ENCODE peak calls at places on chromosomes 2 and 18, in four cellular contexts. D, G, I and T are unnamed samples.
A peak's percentile ranks its signal among the peaks of the same experiment; 100 is the strongest.

GRCh38 chr2:37738266-37738885 is 66.9 kb upstream of the CDC42EP3 start:
- DNase-seq in D (no peak), G (no peak), I (no peak), T (no peak)

GRCh38 chr2:161200327-161200726 is 40.1 kb downstream of the TANK start:
- DNase-seq in D (no peak), G (no peak), I (no peak), T (no peak)

GRCh38 chr2:157876771-157877108 is 610 bp upstream of the ACVR1 start:
- DNase-seq in D (no peak), G (no peak), I (no peak), T (no peak)

GRCh38 chr2:43318791-43319190 is 92.4 kb upstream of the ZFP36L2 start:
- DNase-seq in D (no peak), G (no peak), I (no peak), T (no peak)

GRCh38 chr2:168457177-168457905 is 1.3 kb downstream of the CERS6 start:
- DNase-seq in D (no peak), G (no peak), I (no peak), T (no peak)

GRCh38 chr2:234135750-234136221 is 85.3 kb downstream of the SPP2 start:
- DNase-seq in D (peak; percentile 29), G (peak; percentile 15), I (peak; percentile 80), T (peak; percentile 63)

GRCh38 chr2:126822921-126823320 is 75.8 kb upstream of the TEX51 start:
- DNase-seq in D (no peak), G (no peak), I (no peak), T (no peak)

GRCh38 chr18:79275461-79275860 is 120.3 kb upstream of the NFATC1 start:
- DNase-seq in D (no peak), G (no peak), I (no peak), T (no peak)

GRCh38 chr2:13240061-13240460 is 523.3 kb downstream of the TRIB2 start:
- DNase-seq in D (no peak), G (no peak), I (no peak), T (no peak)

GRCh38 chr2:119387381-119388129 is 20.8 kb downstream of the DBI start:
- DNase-seq in D (no peak), G (peak; percentile 44), I (peak; percentile 74), T (no peak)

GRCh38 chr18:11203998-11204397 is 54.6 kb upstream of the PIEZO2 start:
- DNase-seq in D (no peak), G (no peak), I (no peak), T (no peak)

GRCh38 chr2:163345795-163346573 is 389.8 kb downstream of the FIGN start:
- DNase-seq in D (no peak), G (peak; percentile 10), I (peak; percentile 46), T (no peak)

GRCh38 chr2:161101406-161101805 is 58.8 kb upstream of the TANK start:
- DNase-seq in D (no peak), G (no peak), I (no peak), T (no peak)

GRCh38 chr2:95063401-95063958 is 38.0 kb downstream of the MAL start:
- DNase-seq in D (no peak), G (no peak), I (no peak), T (no peak)

GRCh38 chr2:235511751-235512698 is 18.2 kb downstream of the AGAP1 start:
- DNase-seq in D (no peak), G (no peak), I (no peak), T (no peak)

GRCh38 chr2:152716805-152717241 is 438 bp downstream of the PRPF40A start:
- DNase-seq in D (no peak), G (no peak), I (no peak), T (no peak)

GRCh38 chr2:101679801-101680487 is 17.6 kb upstream of the MAP4K4 start:
- DNase-seq in D (no peak), G (no peak), I (no peak), T (no peak)

GRCh38 chr18:46073474-46074331 is 1.6 kb upstream of the PSTPIP2 start:
- DNase-seq in D (no peak), G (peak; percentile 15), I (peak; percentile 76), T (no peak)

GRCh38 chr2:104878863-104879512 is 25.1 kb downstream of the POU3F3 start:
- DNase-seq in D (no peak), G (no peak), I (no peak), T (no peak)

GRCh38 chr2:102735431-102736130 is 26.2 kb upstream of the TMEM182 start:
- DNase-seq in D (no peak), G (no peak), I (no peak), T (no peak)

GRCh38 chr2:189147989-189148388 is 31.6 kb downstream of the COL5A2 start:
- DNase-seq in D (no peak), G (no peak), I (no peak), T (no peak)

GRCh38 chr2:197414039-197414438 is 20.8 kb downstream of the SF3B1 start:
- DNase-seq in D (no peak), G (no peak), I (no peak), T (no peak)

GRCh38 chr18:36352384-36352783 is 54.9 kb downstream of the FHOD3 start:
- DNase-seq in D (no peak), G (peak; percentile 66), I (peak; percentile 90), T (no peak)

GRCh38 chr2:24007693-24008092 is 2.2 kb upstream of the MFSD2B start:
- DNase-seq in D (no peak), G (no peak), I (no peak), T (no peak)

GRCh38 chr2:223950448-223951347 is 5.6 kb upstream of the WDFY1 start:
- DNase-seq in D (no peak), G (no peak), I (no peak), T (no peak)

GRCh38 chr18:61894751-61895524 is 2.1 kb upstream of the RNF152 start:
- DNase-seq in D (no peak), G (no peak), I (no peak), T (peak; percentile 36)

GRCh38 chr2:227036527-227036926 is 127.5 kb downstream of the COL4A4 start:
- DNase-seq in D (no peak), G (no peak), I (no peak), T (no peak)

GRCh38 chr2:71937401-71937800 is 210.3 kb downstream of the CYP26B1 start:
- DNase-seq in D (no peak), G (no peak), I (no peak), T (no peak)

GRCh38 chr2:212974692-212975091 is 176.7 kb downstream of the IKZF2 start:
- DNase-seq in D (no peak), G (peak; percentile 57), I (peak; percentile 84), T (no peak)

GRCh38 chr2:101127319-101128056 is 23.7 kb downstream of the TBC1D8 start:
- DNase-seq in D (no peak), G (no peak), I (no peak), T (no peak)

GRCh38 chr2:102698369-102699111 is 63.3 kb upstream of the TMEM182 start:
- DNase-seq in D (no peak), G (no peak), I (no peak), T (no peak)

GRCh38 chr2:18299423-18300212 is 260.8 kb downstream of the RDH14 start:
- DNase-seq in D (no peak), G (peak; percentile 28), I (peak; percentile 98), T (no peak)

GRCh38 chr2:226600184-226600583 is 199.4 kb downstream of the IRS1 start:
- DNase-seq in D (no peak), G (no peak), I (peak; percentile 33), T (no peak)

GRCh38 chr2:102070058-102070642 is 72.4 kb upstream of the IL1R1 start:
- DNase-seq in D (no peak), G (peak; percentile 90), I (peak; percentile 83), T (no peak)

GRCh38 chr2:205407984-205408383 is 274.3 kb upstream of the NRP2 start:
- DNase-seq in D (no peak), G (peak; percentile 93), I (peak; percentile 29), T (no peak)

GRCh38 chr2:3960106-3960505 is 256.7 kb downstream of the DCDC2C start:
- DNase-seq in D (no peak), G (no peak), I (peak; percentile 14), T (no peak)

GRCh38 chr2:120109186-120110061 is 96.5 kb downstream of the EPB41L5 start:
- DNase-seq in D (no peak), G (no peak), I (peak; percentile 39), T (no peak)

GRCh38 chr2:101478561-101479001 is 3.7 kb upstream of the RFX8 start:
- DNase-seq in D (no peak), G (no peak), I (no peak), T (no peak)

GRCh38 chr2:47008381-47009280 is 93.0 kb upstream of the MCFD2 start:
- DNase-seq in D (no peak), G (no peak), I (peak; percentile 53), T (no peak)

GRCh38 chr2:79982445-79982844 is 322.1 kb downstream of the LRRTM1 start:
- DNase-seq in D (no peak), G (no peak), I (no peak), T (no peak)
- TF ChIP-seq CTCF in D (no peak), G (no peak), I (peak; percentile 52), T (peak; percentile 32)

GRCh38 chr2:144331652-144332355 is 188.1 kb downstream of the ZEB2 start:
- DNase-seq in D (no peak), G (no peak), I (peak; percentile 44), T (peak; percentile 25)
- TF ChIP-seq CTCF in D (no peak), G (peak; percentile 40), I (peak; percentile 34), T (no peak)

GRCh38 chr2:133824869-133825268 is 256.6 kb upstream of the NCKAP5 start:
- DNase-seq in D (no peak), G (no peak), I (no peak), T (no peak)

GRCh38 chr2:133825778-133826177 is 257.5 kb upstream of the NCKAP5 start:
- DNase-seq in D (no peak), G (no peak), I (no peak), T (no peak)

GRCh38 chr2:133833746-133834145 is 265.5 kb upstream of the NCKAP5 start:
- DNase-seq in D (no peak), G (no peak), I (no peak), T (no peak)

GRCh38 chr2:133829686-133830085 is 261.4 kb upstream of the NCKAP5 start:
- DNase-seq in D (no peak), G (no peak), I (no peak), T (no peak)
- TF ChIP-seq CTCF in D (no peak), G (no peak), I (no peak), T (no peak)

GRCh38 chr2:177622516-177622915 is 229.9 kb downstream of the AGPS start:
- DNase-seq in D (no peak), G (no peak), I (no peak), T (no peak)
- TF ChIP-seq CTCF in D (no peak), G (no peak), I (no peak), T (peak; percentile 37)